ENCODE peak calls at places on chromosomes 6 and 20, in four cellular contexts. One of them, this sample, is unnamed. For H3K4me1, the result is how much of the 10 kb centered on the place peaks cover.

GRCh38 chr6:7996538-7997225 is 67.5 kb downstream of the BLOC1S5 start:
- DNase-seq in GM12878: no peak
- DNase-seq in HepG2: peak
- DNase-seq in H1: no peak
- DNase-seq in this sample: no peak

GRCh38 chr6:77073410-77073760 is 389.9 kb downstream of the HTR1B start:
- DNase-seq in H1: no peak
- DNase-seq in HepG2: no peak
- DNase-seq in GM12878: no peak
- DNase-seq in this sample: no peak

GRCh38 chr20:58457083-58457680 is 58.0 kb downstream of the APCDD1L start:
- DNase-seq in GM12878: no peak
- DNase-seq in HepG2: no peak
- DNase-seq in H1: no peak
- DNase-seq in this sample: no peak

GRCh38 chr20:61117725-61118124 is 134.3 kb upstream of the CDH4 start:
- DNase-seq in H1: no peak
- DNase-seq in HepG2: no peak
- DNase-seq in GM12878: no peak
- DNase-seq in this sample: no peak

GRCh38 chr6:151001387-151002063 is 136.0 kb downstream of the MTHFD1L start:
- DNase-seq in H1: no peak
- DNase-seq in GM12878: no peak
- DNase-seq in HepG2: no peak
- DNase-seq in this sample: no peak

GRCh38 chr20:62814060-62814708 is 2.7 kb upstream of the COL9A3 start:
- DNase-seq in GM12878: no peak
- DNase-seq in HepG2: no peak
- DNase-seq in H1: no peak
- DNase-seq in this sample: no peak

GRCh38 chr6:98824907-98825601 is 9.3 kb upstream of the POU3F2 start:
- DNase-seq in HepG2: no peak
- DNase-seq in H1: peak
- DNase-seq in GM12878: no peak
- DNase-seq in this sample: no peak

GRCh38 chr6:118708736-118709135 is 57.3 kb upstream of the CEP85L start:
- DNase-seq in H1: no peak
- DNase-seq in GM12878: no peak
- DNase-seq in HepG2: no peak
- DNase-seq in this sample: no peak

GRCh38 chr6:132798820-132799538 is 542 bp upstream of the SLC18B1 start:
- DNase-seq in HepG2: peak
- DNase-seq in H1: peak
- DNase-seq in GM12878: peak
- DNase-seq in this sample: no peak

GRCh38 chr6:33080127-33081089 is 4.6 kb downstream of the HLA-DPB1 start:
- DNase-seq in GM12878: no peak
- DNase-seq in H1: peak
- DNase-seq in HepG2: no peak
- DNase-seq in this sample: peak

GRCh38 chr20:20368414-20369352 is 779 bp downstream of the INSM1 start:
- DNase-seq in H1: peak
- DNase-seq in HepG2: no peak
- DNase-seq in GM12878: no peak
- DNase-seq in this sample: no peak

GRCh38 chr20:7161690-7162089 is 394.2 kb downstream of the BMP2 start:
- DNase-seq in H1: no peak
- DNase-seq in GM12878: no peak
- DNase-seq in HepG2: peak
- DNase-seq in this sample: no peak

GRCh38 chr20:49811825-49812462 is 684 bp upstream of the SLC9A8 start:
- DNase-seq in GM12878: no peak
- DNase-seq in HepG2: no peak
- DNase-seq in H1: peak
- DNase-seq in this sample: no peak

GRCh38 chr6:166313255-166314070 is 5.3 kb upstream of the PRR18 start:
- DNase-seq in H1: peak
- DNase-seq in HepG2: peak
- DNase-seq in GM12878: peak
- DNase-seq in this sample: no peak

GRCh38 chr6:26555505-26556262 is 17.5 kb downstream of the HMGN4 start:
- DNase-seq in HepG2: no peak
- DNase-seq in H1: peak
- DNase-seq in GM12878: no peak
- DNase-seq in this sample: no peak

GRCh38 chr6:124090491-124090890 is 286.8 kb downstream of the NKAIN2 start:
- DNase-seq in H1: no peak
- DNase-seq in GM12878: no peak
- DNase-seq in HepG2: no peak
- DNase-seq in this sample: no peak

GRCh38 chr6:152334555-152334954 is 302.6 kb downstream of the SYNE1 start:
- DNase-seq in GM12878: no peak
- DNase-seq in H1: no peak
- DNase-seq in HepG2: no peak
- DNase-seq in this sample: no peak

GRCh38 chr20:4490595-4491280 is 231.0 kb upstream of the PRND start:
- DNase-seq in GM12878: no peak
- DNase-seq in HepG2: no peak
- DNase-seq in H1: no peak
- DNase-seq in this sample: no peak

GRCh38 chr6:117513174-117513573 is 30.7 kb downstream of the DCBLD1 start:
- DNase-seq in H1: no peak
- DNase-seq in HepG2: no peak
- DNase-seq in GM12878: no peak
- DNase-seq in this sample: no peak

GRCh38 chr6:145669627-145670034 is 65.7 kb downstream of the EPM2A start:
- DNase-seq in HepG2: no peak
- DNase-seq in GM12878: no peak
- DNase-seq in H1: no peak
- DNase-seq in this sample: no peak

GRCh38 chr6:130027948-130028347 is 9.6 kb downstream of the L3MBTL3 start:
- DNase-seq in GM12878: no peak
- DNase-seq in HepG2: no peak
- DNase-seq in H1: no peak
- DNase-seq in this sample: no peak

GRCh38 chr20:21682576-21682975 is 22.9 kb upstream of the PAX1 start:
- DNase-seq in HepG2: no peak
- DNase-seq in H1: no peak
- DNase-seq in GM12878: no peak
- DNase-seq in this sample: no peak
- H3K4me3 ChIP-seq in HepG2: no peak
- H3K4me3 ChIP-seq in H1: no peak
- H3K4me3 ChIP-seq in GM12878: no peak
- H3K4me3 ChIP-seq in this sample: no peak

DNA sequence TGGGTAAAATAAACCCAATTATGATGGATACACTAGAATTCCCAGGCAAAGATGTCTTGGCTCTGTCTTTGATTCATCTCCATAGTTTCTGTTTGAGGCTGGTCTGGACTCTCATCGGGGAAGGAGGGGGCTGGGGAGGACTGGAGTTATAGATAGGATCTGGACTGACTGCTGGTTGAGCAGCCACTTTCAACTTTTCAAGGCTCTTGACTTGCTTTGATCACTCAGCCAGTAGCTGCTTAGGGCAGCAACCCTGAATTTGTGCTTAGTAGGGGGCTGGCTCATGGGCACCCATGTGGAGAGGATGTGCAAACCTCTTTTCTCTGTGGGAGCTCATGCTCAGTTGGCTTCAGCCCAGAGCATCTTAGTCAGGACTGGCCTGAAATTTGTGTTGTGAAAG is 114.0 kb upstream of the NEDD9 start:
- DNase-seq in GM12878: peak
- DNase-seq in H1: no peak
- DNase-seq in HepG2: no peak
- DNase-seq in this sample: no peak
- H3K4me1 ChIP-seq in GM12878: under half
- H3K4me1 ChIP-seq in H1: under half
- H3K4me1 ChIP-seq in HepG2: half or more
- H3K4me1 ChIP-seq in this sample: under half

DNA sequence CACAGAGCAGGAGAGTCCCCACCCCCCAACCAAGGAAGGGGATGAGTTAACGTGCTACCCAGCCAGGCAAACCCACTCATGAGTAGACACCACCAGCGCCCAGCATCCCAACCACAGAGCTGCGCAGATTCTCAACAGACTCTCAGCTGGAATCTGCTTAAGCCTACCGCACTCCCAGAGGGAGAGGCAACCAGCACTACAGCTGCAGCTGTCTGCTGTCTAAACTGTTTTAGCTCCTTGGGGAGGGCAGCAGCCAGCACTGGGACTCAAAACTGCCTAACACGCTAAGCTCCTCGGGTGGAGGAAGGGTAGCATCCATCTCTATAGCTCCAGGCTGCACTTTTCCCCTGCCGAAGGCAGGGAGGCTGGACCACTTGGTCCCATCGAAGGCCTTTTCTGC is 539.8 kb downstream of the EPHA7 start:
- DNase-seq in GM12878: no peak
- DNase-seq in HepG2: no peak
- DNase-seq in H1: no peak
- DNase-seq in this sample: no peak
- TF ChIP-seq SUZ12 in GM12878: no peak
- TF ChIP-seq SUZ12 in HepG2: no peak
- TF ChIP-seq SUZ12 in H1: no peak
- TF ChIP-seq SUZ12 in this sample: no peak

GRCh38 chr6:47079638-47080037 is 37.5 kb upstream of the ADGRF1 start:
- DNase-seq in H1: peak
- DNase-seq in GM12878: no peak
- DNase-seq in HepG2: no peak
- DNase-seq in this sample: no peak

GRCh38 chr6:47086051-47086770 is 44.1 kb upstream of the ADGRF1 start:
- DNase-seq in H1: no peak
- DNase-seq in GM12878: no peak
- DNase-seq in HepG2: no peak
- DNase-seq in this sample: no peak

GRCh38 chr6:47084530-47084929 is 42.4 kb upstream of the ADGRF1 start:
- DNase-seq in HepG2: no peak
- DNase-seq in H1: no peak
- DNase-seq in GM12878: no peak
- DNase-seq in this sample: no peak

GRCh38 chr6:47080083-47080596 is 38.0 kb upstream of the ADGRF1 start:
- DNase-seq in HepG2: no peak
- DNase-seq in GM12878: no peak
- DNase-seq in H1: no peak
- DNase-seq in this sample: no peak

GRCh38 chr6:47083586-47084047 is 41.5 kb upstream of the ADGRF1 start:
- DNase-seq in H1: no peak
- DNase-seq in HepG2: peak
- DNase-seq in GM12878: no peak
- DNase-seq in this sample: no peak
- H3K4me3 ChIP-seq in H1: no peak
- H3K4me3 ChIP-seq in HepG2: no peak
- H3K4me3 ChIP-seq in GM12878: no peak
- H3K4me3 ChIP-seq in this sample: no peak

DNA sequence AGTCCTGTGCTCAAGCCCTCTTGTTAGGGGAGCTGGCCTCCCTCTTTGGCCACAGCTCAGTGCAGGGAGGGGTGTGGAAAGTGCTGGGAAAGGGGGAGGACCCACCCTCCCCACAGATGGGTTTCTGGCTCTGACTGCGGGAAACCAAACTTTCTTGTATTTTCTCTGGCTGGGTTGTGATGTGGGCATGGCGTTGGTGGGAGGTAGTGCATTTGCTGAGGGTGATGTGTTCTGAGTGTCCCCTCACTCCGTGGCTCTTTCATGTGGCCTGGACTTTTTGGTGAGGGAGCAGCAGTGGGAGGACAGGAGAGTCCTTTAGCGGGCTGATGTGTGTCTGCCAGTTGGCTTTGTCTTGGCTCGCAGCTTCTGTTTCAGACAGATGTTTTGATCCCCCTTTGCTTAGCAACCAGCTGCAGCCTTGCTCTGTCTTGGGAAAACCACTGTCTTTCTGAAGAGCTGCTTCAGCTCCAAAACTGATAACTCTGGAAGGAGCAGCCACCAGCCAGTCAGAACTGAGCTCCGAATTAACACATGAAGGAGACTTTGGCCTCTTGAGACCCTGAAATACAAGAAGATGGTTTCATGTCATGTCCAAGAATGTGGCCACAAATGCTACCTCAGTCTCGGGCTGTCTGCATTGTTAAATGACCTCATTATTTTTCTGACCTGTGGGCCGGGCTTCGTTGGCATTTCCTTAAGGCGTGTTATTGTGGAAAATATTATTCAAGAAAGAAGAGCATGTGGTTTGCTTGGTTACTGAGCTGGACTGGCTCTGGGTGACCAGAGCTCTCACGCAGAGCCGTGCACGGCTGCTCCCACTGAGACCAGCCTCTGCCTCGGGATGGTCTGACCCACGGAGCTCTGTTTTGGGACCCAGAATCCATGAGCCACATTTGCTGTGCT is 21.5 kb downstream of the SYNJ2 start:
- DNase-seq in H1: no peak
- DNase-seq in GM12878: no peak
- DNase-seq in HepG2: no peak
- DNase-seq in this sample: no peak
- H3K4me1 ChIP-seq in H1: under half
- H3K4me1 ChIP-seq in GM12878: under half
- H3K4me1 ChIP-seq in HepG2: half or more
- H3K4me1 ChIP-seq in this sample: under half

GRCh38 chr6:165049362-165049761 is 260.0 kb downstream of the C6orf118 start:
- DNase-seq in HepG2: peak
- DNase-seq in H1: peak
- DNase-seq in GM12878: no peak
- DNase-seq in this sample: peak
- TF ChIP-seq SUZ12 in HepG2: no peak
- TF ChIP-seq SUZ12 in H1: no peak
- TF ChIP-seq SUZ12 in GM12878: no peak
- TF ChIP-seq SUZ12 in this sample: no peak

DNA sequence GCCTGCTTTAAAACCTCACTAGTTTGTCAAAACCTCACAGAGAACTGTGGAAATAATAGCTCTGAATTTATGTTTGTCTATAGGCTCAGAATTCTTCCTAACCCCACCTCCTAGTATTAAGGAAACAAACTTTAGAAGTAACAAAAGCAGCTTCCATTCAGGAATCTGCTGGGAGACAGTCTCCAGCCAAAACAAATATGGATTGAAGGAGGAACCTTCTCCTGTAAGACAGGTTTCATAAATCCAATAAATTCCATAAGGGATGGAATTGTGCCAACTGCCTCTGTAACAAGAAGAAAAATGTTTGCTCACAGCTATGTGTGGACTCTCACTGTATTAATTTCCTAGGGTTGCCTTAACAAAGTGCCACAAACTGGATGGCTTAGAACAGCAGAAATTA is 7.5 kb downstream of the SYCP2 start:
- DNase-seq in H1: no peak
- DNase-seq in GM12878: no peak
- DNase-seq in HepG2: no peak
- DNase-seq in this sample: no peak
- H3K4me3 ChIP-seq in H1: no peak
- H3K4me3 ChIP-seq in GM12878: no peak
- H3K4me3 ChIP-seq in HepG2: no peak
- H3K4me3 ChIP-seq in this sample: no peak

DNA sequence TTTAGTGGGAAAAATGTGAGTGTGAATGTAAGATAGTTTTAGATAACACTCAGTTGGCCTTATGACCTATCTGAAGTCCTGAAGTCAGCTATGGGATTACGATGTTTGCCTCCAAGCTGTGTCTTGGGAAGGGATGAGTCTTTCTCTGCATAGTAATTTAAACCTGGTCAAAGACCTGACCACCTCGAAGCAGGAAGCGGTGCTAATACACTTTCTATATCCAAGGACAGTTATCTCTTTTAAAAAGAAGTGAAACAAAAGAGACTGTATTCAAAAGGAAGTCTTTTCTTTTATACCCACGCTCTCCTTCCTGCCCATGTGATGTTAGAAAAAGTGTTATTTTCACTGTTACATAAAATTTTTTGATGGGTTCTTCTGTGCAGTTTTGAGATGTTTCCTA is 94.9 kb downstream of the JARID2 start:
- DNase-seq in GM12878: no peak
- DNase-seq in H1: no peak
- DNase-seq in HepG2: no peak
- DNase-seq in this sample: no peak
- H3K4me1 ChIP-seq in GM12878: half or more
- H3K4me1 ChIP-seq in H1: under half
- H3K4me1 ChIP-seq in HepG2: under half
- H3K4me1 ChIP-seq in this sample: under half